ENCODE peak calls at places on chromosomes 11 and 22, in four cellular contexts. G, T, Z and Y are unnamed samples.

GRCh38 chr11:35563413-35564245 is 38.2 kb upstream of the PAMR1 start:
- DNase-seq in G (no peak), T (no peak), Z (no peak), Y (peak; percentile 63)

GRCh38 chr11:35321532-35322320 is 97.6 kb downstream of the SLC1A2 start:
- DNase-seq in G (no peak), T (no peak), Z (no peak), Y (peak; percentile 30)

GRCh38 chr11:45411221-45411946 is 125.2 kb upstream of the SYT13 start:
- DNase-seq in G (no peak), T (no peak), Z (peak; percentile 84), Y (peak; percentile 47)

GRCh38 chr11:81853791-81854190 is 879.9 kb downstream of the FAM181B start:
- DNase-seq in G (no peak), T (no peak), Z (no peak), Y (no peak)

GRCh38 chr11:27234043-27234668 is 128.9 kb downstream of the CCDC34 start:
- DNase-seq in G (no peak), T (peak; percentile 91), Z (no peak), Y (peak; percentile 91)

GRCh38 chr11:40054631-40055030 is 1404.8 kb downstream of the LRRC4C start:
- DNase-seq in G (no peak), T (no peak), Z (no peak), Y (no peak)

GRCh38 chr11:40445391-40445790 is 1014.1 kb downstream of the LRRC4C start:
- DNase-seq in G (no peak), T (no peak), Z (no peak), Y (no peak)

GRCh38 chr11:115184901-115185300 is 319.3 kb downstream of the CADM1 start:
- DNase-seq in G (no peak), T (no peak), Z (no peak), Y (no peak)

GRCh38 chr22:24066872-24067271 is 55.8 kb downstream of the CABIN1 start:
- DNase-seq in G (no peak), T (no peak), Z (no peak), Y (no peak)

GRCh38 chr11:67436459-67437081 is 912 bp downstream of the PTPRCAP start:
- DNase-seq in G (no peak), T (peak; percentile 75), Z (peak; percentile 81), Y (peak; percentile 21)

GRCh38 chr11:134332189-134332631 is 422 bp downstream of the GLB1L2 start:
- DNase-seq in G (no peak), T (no peak), Z (peak; percentile 86), Y (no peak)
- H3K4me3 ChIP-seq in G (peak overlapping the region; percentile 63), T (no peak overlapping the region), Z (peak overlapping the region; percentile 76), Y (peak overlapping the region; percentile 16)

GRCh38 chr11:120183701-120184141 is 27.1 kb upstream of the OAF start:
- DNase-seq in G (no peak), T (no peak), Z (peak; percentile 34), Y (no peak)

GRCh38 chr11:120186408-120186798 is 24.4 kb upstream of the OAF start:
- DNase-seq in G (no peak), T (no peak), Z (no peak), Y (no peak)

GRCh38 chr11:120185678-120186407 is 25.0 kb upstream of the OAF start:
- DNase-seq in G (no peak), T (no peak), Z (peak; percentile 30), Y (no peak)

GRCh38 chr11:120184371-120184945 is 26.4 kb upstream of the OAF start:
- DNase-seq in G (no peak), T (no peak), Z (peak; percentile 35), Y (no peak)

GRCh38 chr11:120184946-120185677 is 25.7 kb upstream of the OAF start:
- DNase-seq in G (no peak), T (no peak), Z (peak; percentile 46), Y (no peak)
- TF ChIP-seq CTCF in G (no peak), T (no peak), Z (no peak), Y (no peak)

GRCh38 chr11:111935331-111936044 is 1.7 kb upstream of the DIXDC1 start:
- DNase-seq in G (no peak), T (no peak), Z (peak; percentile 36), Y (peak; percentile 72)
- H3K4me3 ChIP-seq in G (no peak overlapping the region), T (no peak overlapping the region), Z (no peak overlapping the region), Y (no peak overlapping the region)

GRCh38 chr22:29603358-29604191 is at the start of gene NF2:
- DNase-seq in G (peak; percentile 99), T (peak; percentile 100), Z (peak; percentile 100), Y (peak; percentile 100)
- TF ChIP-seq CTCF in G (no peak), T (no peak), Z (no peak), Y (no peak)

GRCh38 chr11:128759597-128759996 is 65.7 kb downstream of the FLI1 start:
- DNase-seq in G (no peak), T (no peak), Z (no peak), Y (peak; percentile 84)

GRCh38 chr11:128757886-128758612 is 64.2 kb downstream of the FLI1 start:
- DNase-seq in G (no peak), T (peak; percentile 84), Z (no peak), Y (no peak)

GRCh38 chr11:128757235-128757711 is 63.4 kb downstream of the FLI1 start:
- DNase-seq in G (peak; percentile 61), T (peak; percentile 93), Z (peak; percentile 80), Y (peak; percentile 61)

GRCh38 chr11:128761339-128761738 is 67.5 kb downstream of the FLI1 start:
- DNase-seq in G (no peak), T (no peak), Z (no peak), Y (no peak)

GRCh38 chr11:128759168-128759567 is 65.3 kb downstream of the FLI1 start:
- DNase-seq in G (no peak), T (no peak), Z (no peak), Y (no peak)
- H3K4me3 ChIP-seq in G (no peak overlapping the region), T (no peak overlapping the region), Z (no peak overlapping the region), Y (no peak overlapping the region)

GRCh38 chr11:88886796-88887195 is 179.0 kb downstream of the GRM5 start:
- DNase-seq in G (no peak), T (peak; percentile 11), Z (peak; percentile 75), Y (peak; percentile 54)
- TF ChIP-seq CTCF in G (no peak), T (peak; percentile 62), Z (peak; percentile 75), Y (peak; percentile 43)